ENCODE peak calls at places on chromosomes 7 and 10, in six cellular contexts. V is cardiac muscle cell; Z is lung microvascular endothelial cell; W is anterior cingulate cortex; P is effector memory CD4-positive, alpha-beta T cell; B is A549. O is an unnamed sample.

GRCh38 chr10:4353964-4354363 is 472.0 kb upstream of the AKR1E2 start:
- DNase-seq in W (no peak), Z (peak; percentile 95), V (peak; percentile 64), P (no peak), B (peak; percentile 31), O (no peak)

GRCh38 chr7:155680124-155680523 is 35.7 kb downstream of the RBM33 start:
- DNase-seq in P (no peak), W (no peak), V (no peak), B (no peak), Z (no peak), O (no peak)

GRCh38 chr10:130078120-130078519 is 32.5 kb downstream of the C10orf143 start:
- DNase-seq in B (no peak), V (no peak), Z (no peak), W (no peak), P (no peak), O (no peak)

GRCh38 chr10:104642311-104643022 is 1.4 kb downstream of the SORCS3 start:
- DNase-seq in Z (peak; percentile 13), W (peak; percentile 62), B (peak; percentile 46), V (peak; percentile 9), P (no peak), O (peak; percentile 12)

GRCh38 chr10:71263376-71263775 is 51.0 kb downstream of the UNC5B start:
- DNase-seq in P (no peak), Z (peak; percentile 77), B (no peak), V (no peak), W (peak; percentile 33), O (peak; percentile 66)

GRCh38 chr10:78306358-78306757 is 272.7 kb downstream of the RPS24 start:
- DNase-seq in V (no peak), W (no peak), P (no peak), Z (no peak), B (no peak), O (no peak)

GRCh38 chr10:128549192-128549591 is 423.0 kb upstream of the MKI67 start:
- DNase-seq in V (no peak), Z (no peak), W (no peak), B (no peak), P (no peak), O (no peak)

GRCh38 chr10:27252267-27253000 is 11.8 kb upstream of the ACBD5 start:
- DNase-seq in B (peak; percentile 36), V (peak; percentile 83), P (peak; percentile 48), W (no peak), Z (peak; percentile 77), O (no peak)

GRCh38 chr7:40324889-40325288 is 190.1 kb downstream of the SUGCT start:
- DNase-seq in Z (no peak), V (no peak), B (no peak), P (no peak), W (no peak), O (no peak)

GRCh38 chr7:24024689-24025088 is 259.3 kb upstream of the NPY start:
- DNase-seq in Z (no peak), V (no peak), P (no peak), W (no peak), B (no peak), O (no peak)

GRCh38 chr7:2040893-2041270 is 191.9 kb downstream of the MAD1L1 start:
- DNase-seq in P (no peak), W (no peak), Z (no peak), V (no peak), B (no peak), O (no peak)

GRCh38 chr10:100637785-100638184 is 102.0 kb downstream of the HIF1AN start:
- DNase-seq in W (no peak), V (peak; percentile 23), B (peak; percentile 67), Z (peak; percentile 46), P (no peak), O (peak; percentile 8)

GRCh38 chr10:70649526-70649925 is 22.8 kb upstream of the ADAMTS14 start:
- DNase-seq in W (no peak), Z (no peak), V (no peak), B (no peak), P (no peak), O (no peak)

GRCh38 chr7:1460757-1461639 is 1.7 kb upstream of the MICALL2 start:
- DNase-seq in Z (peak; percentile 44), W (no peak), V (peak; percentile 87), B (peak; percentile 44), P (no peak), O (peak; percentile 37)

GRCh38 chr10:14102056-14102455 is 228.7 kb downstream of the FRMD4A start:
- DNase-seq in P (no peak), B (no peak), W (no peak), V (peak; percentile 11), Z (no peak), O (no peak)

GRCh38 chr7:131649879-131650278 is 93.5 kb upstream of the PODXL start:
- DNase-seq in P (no peak), B (no peak), Z (no peak), W (no peak), V (no peak), O (no peak)

GRCh38 chr7:12995912-12996469 is 308.6 kb downstream of the ARL4A start:
- DNase-seq in P (no peak), Z (no peak), W (no peak), V (no peak), B (no peak), O (no peak)

GRCh38 chr10:13993169-13993568 is 337.6 kb downstream of the FRMD4A start:
- DNase-seq in V (peak; percentile 93), W (no peak), Z (peak; percentile 13), P (no peak), B (no peak), O (no peak)

GRCh38 chr7:149759111-149759510 is 14.3 kb downstream of the ZNF467 start:
- DNase-seq in W (no peak), Z (no peak), V (no peak), P (no peak), B (no peak), O (no peak)

GRCh38 chr10:70617798-70618568 is 15.4 kb upstream of the PRF1 start:
- DNase-seq in B (no peak), V (peak; percentile 39), W (no peak), P (no peak), Z (no peak), O (no peak)

GRCh38 chr7:148912151-148912550 is 28.1 kb upstream of the EZH2 start:
- DNase-seq in W (no peak), V (no peak), Z (no peak), B (no peak), P (no peak), O (no peak)

GRCh38 chr10:11409357-11409756 is 202.1 kb downstream of the USP6NL start:
- DNase-seq in Z (no peak), V (no peak), B (no peak), W (no peak), P (no peak), O (no peak)

GRCh38 chr7:104160375-104160774 is 47.4 kb downstream of the ORC5 start:
- DNase-seq in P (no peak), Z (peak; percentile 59), V (peak; percentile 49), B (no peak), W (no peak), O (peak; percentile 74)

GRCh38 chr10:35874326-35875070 is 232.4 kb upstream of the FZD8 start:
- DNase-seq in B (no peak), W (no peak), P (no peak), Z (no peak), V (no peak), O (no peak)

GRCh38 chr7:46545790-46546189 is 624.7 kb upstream of the IGFBP3 start:
- DNase-seq in V (peak; percentile 83), Z (peak; percentile 46), B (no peak), P (no peak), W (no peak), O (no peak)

GRCh38 chr7:150384406-150385239 is 5.5 kb downstream of the ZNF775 start:
- DNase-seq in B (no peak), W (no peak), Z (no peak), P (no peak), V (no peak), O (no peak)

GRCh38 chr10:29895436-29895835 is 163.9 kb downstream of the JCAD start:
- DNase-seq in Z (peak; percentile 93), V (peak; percentile 91), B (no peak), W (no peak), P (no peak), O (peak; percentile 2)

GRCh38 chr7:42138691-42139090 is 98.3 kb downstream of the GLI3 start:
- DNase-seq in W (no peak), V (no peak), Z (no peak), B (no peak), P (no peak), O (no peak)

GRCh38 chr7:47380325-47381131 is 201.4 kb downstream of the TNS3 start:
- DNase-seq in W (no peak), Z (no peak), P (no peak), V (peak; percentile 85), B (no peak), O (peak; percentile 54)